ENCODE peak calls at places on chromosomes 6 and 20, in five cellular contexts. Q is lower leg skin, L is kidney, G is AG08396, M is psoas muscle. X is an unnamed sample.

GRCh38 chr6:42007753-42008528 is 42.4 kb upstream of the TAF8 start:
- DNase-seq in Q (no peak), L (no peak), G (no peak), M (no peak), X (peak)

GRCh38 chr6:30782425-30783014 is 38.2 kb upstream of the IER3 start:
- DNase-seq in Q (no peak), L (no peak), G (no peak), M (no peak), X (no peak)

GRCh38 chr6:33670086-33670660 is 41.3 kb downstream of the UQCC2 start:
- DNase-seq in Q (no peak), L (no peak), G (no peak), M (no peak), X (no peak)

GRCh38 chr20:46688151-46689081 is 828 bp downstream of the TP53RK start:
- DNase-seq in Q (no peak), L (no peak), G (no peak), M (no peak), X (no peak)

GRCh38 chr6:21354805-21355238 is 238.7 kb upstream of the SOX4 start:
- DNase-seq in Q (no peak), L (no peak), G (no peak), M (no peak), X (no peak)

GRCh38 chr6:36095497-36096391 is 34.6 kb upstream of the MAPK13 start:
- DNase-seq in Q (no peak), L (no peak), G (no peak), M (no peak), X (no peak)

GRCh38 chr6:24893342-24893850 is 42.4 kb downstream of the RIPOR2 start:
- DNase-seq in Q (no peak), L (no peak), G (no peak), M (no peak), X (no peak)

GRCh38 chr6:18753071-18753470 is 365.9 kb downstream of the RNF144B start:
- DNase-seq in Q (no peak), L (no peak), G (no peak), M (no peak), X (no peak)

GRCh38 chr6:46964716-46965519 is 43.2 kb upstream of the ADGRF5 start:
- DNase-seq in Q (no peak), L (no peak), G (no peak), M (no peak), X (no peak)

GRCh38 chr6:37501632-37502466 is 2.2 kb upstream of the CCDC167 start:
- DNase-seq in Q (no peak), L (no peak), G (no peak), M (no peak), X (peak)

GRCh38 chr6:15620616-15621015 is 42.2 kb downstream of the DTNBP1 start:
- DNase-seq in Q (no peak), L (no peak), G (no peak), M (no peak), X (no peak)

GRCh38 chr6:15332441-15332840 is 86.6 kb downstream of the JARID2 start:
- DNase-seq in Q (no peak), L (no peak), G (no peak), M (no peak), X (no peak)

GRCh38 chr6:136823128-136823660 is 802 bp downstream of the PEX7 start:
- DNase-seq in Q (no peak), L (peak), G (no peak), M (no peak), X (no peak)

GRCh38 chr20:23370274-23370673 is 8.3 kb downstream of the GZF1 start:
- DNase-seq in Q (no peak), L (no peak), G (no peak), M (no peak), X (no peak)

GRCh38 chr20:59101956-59102355 is 59.4 kb upstream of the PRELID3B start:
- DNase-seq in Q (no peak), L (no peak), G (no peak), M (no peak), X (no peak)

GRCh38 chr6:82260890-82261732 is 13.6 kb upstream of the IBTK start:
- DNase-seq in Q (no peak), L (no peak), G (no peak), M (no peak), X (no peak)

GRCh38 chr6:38387994-38388393 is 251.7 kb downstream of the BTBD9 start:
- DNase-seq in Q (no peak), L (no peak), G (no peak), M (no peak), X (no peak)

GRCh38 chr6:155333414-155333813 is 19.1 kb upstream of the TFB1M start:
- DNase-seq in Q (no peak), L (no peak), G (no peak), M (no peak), X (no peak)

GRCh38 chr20:25270829-25271251 is 23.0 kb downstream of the PYGB start:
- DNase-seq in Q (no peak), L (peak), G (no peak), M (peak), X (no peak)

GRCh38 chr6:30819287-30819917 is 64.9 kb upstream of the DDR1 start:
- DNase-seq in Q (no peak), L (no peak), G (no peak), M (no peak), X (no peak)

GRCh38 chr6:43900560-43901329 is 130.7 kb downstream of the VEGFA start:
- DNase-seq in Q (no peak), L (peak), G (no peak), M (no peak), X (no peak)

GRCh38 chr20:18705490-18705889 is 108.1 kb upstream of the SCP2D1 start:
- DNase-seq in Q (no peak), L (no peak), G (peak), M (no peak), X (no peak)

GRCh38 chr6:113994934-113995342 is 24.0 kb upstream of the HDAC2 start:
- DNase-seq in Q (no peak), L (no peak), G (peak), M (no peak), X (no peak)

GRCh38 chr6:7292856-7293255 is 20.1 kb downstream of the SSR1 start:
- DNase-seq in Q (no peak), L (no peak), G (no peak), M (no peak), X (no peak)

GRCh38 chr20:45953672-45954071 is 18.3 kb downstream of the ZNF335 start:
- DNase-seq in Q (no peak), L (peak), G (no peak), M (no peak), X (peak)

GRCh38 chr6:1188199-1188598 is 123.7 kb upstream of the FOXQ1 start:
- DNase-seq in Q (peak), L (no peak), G (no peak), M (no peak), X (no peak)

GRCh38 chr6:165716886-165717285 is 53.8 kb upstream of the PDE10A start:
- DNase-seq in Q (no peak), L (no peak), G (no peak), M (no peak), X (no peak)

GRCh38 chr6:73610444-73611275 is 43.1 kb downstream of the SLC17A5 start:
- DNase-seq in Q (no peak), L (no peak), G (peak), M (no peak), X (no peak)

GRCh38 chr6:1608976-1609661 is 596 bp upstream of the FOXC1 start:
- DNase-seq in Q (no peak), L (peak), G (no peak), M (peak), X (no peak)

GRCh38 chr6:21999012-21999528 is 297.8 kb downstream of the PRL start:
- DNase-seq in Q (no peak), L (no peak), G (peak), M (no peak), X (no peak)

GRCh38 chr6:28263946-28264345 is 3.0 kb upstream of the ZSCAN26 start:
- DNase-seq in Q (no peak), L (no peak), G (no peak), M (no peak), X (no peak)

GRCh38 chr20:40646321-40647212 is 42.5 kb downstream of the MAFB start:
- DNase-seq in Q (no peak), L (no peak), G (no peak), M (no peak), X (no peak)

GRCh38 chr6:53999088-53999755 is 112.0 kb upstream of the MLIP start:
- DNase-seq in Q (no peak), L (no peak), G (no peak), M (no peak), X (no peak)

GRCh38 chr6:126341126-126341525 is 1.2 kb downstream of the CENPW start:
- DNase-seq in Q (no peak), L (no peak), G (no peak), M (no peak), X (no peak)

GRCh38 chr6:56491606-56492328 is 150.9 kb downstream of the DST start:
- DNase-seq in Q (no peak), L (no peak), G (no peak), M (peak), X (no peak)

GRCh38 chr20:18712877-18713276 is 100.7 kb upstream of the SCP2D1 start:
- DNase-seq in Q (no peak), L (no peak), G (no peak), M (no peak), X (no peak)

GRCh38 chr6:134577998-134578397 is 260.1 kb upstream of the SGK1 start:
- DNase-seq in Q (no peak), L (no peak), G (no peak), M (no peak), X (no peak)

GRCh38 chr6:150334790-150335783 is 33.7 kb upstream of the IYD start:
- DNase-seq in Q (peak), L (no peak), G (peak), M (no peak), X (no peak)

GRCh38 chr6:160987265-160987664 is 4.3 kb upstream of the MAP3K4 start:
- DNase-seq in Q (no peak), L (no peak), G (no peak), M (no peak), X (no peak)

X was measured in chondrocyte.